ENCODE peak calls at places on chromosomes 16 and 17, in four cellular contexts. F is choroid plexus epithelial cell, W is endothelial cell of umbilical vein, V is neural progenitor cell. J is an unnamed sample.

GRCh38 chr17:44065668-44066203 is 735 bp downstream of the LSM12 start:
- DNase-seq in F (peak), W (peak), V (no peak), J (no peak)

GRCh38 chr17:73874008-73874407 is 229.8 kb upstream of the SDK2 start:
- DNase-seq in F (peak), V (no peak), W (no peak), J (no peak)

GRCh38 chr17:1796800-1797199 is 32.9 kb downstream of the SMYD4 start:
- DNase-seq in V (no peak), F (peak), W (no peak), J (no peak)

GRCh38 chr17:43125967-43126910 is 1.1 kb upstream of the BRCA1 start:
- DNase-seq in V (peak), F (no peak), W (no peak), J (no peak)

GRCh38 chr17:45403906-45404490 is 28.7 kb downstream of the ARHGAP27 start:
- DNase-seq in V (no peak), W (no peak), F (no peak), J (no peak)

GRCh38 chr16:24624102-24624501 is 84.7 kb downstream of the RBBP6 start:
- DNase-seq in V (no peak), F (no peak), W (no peak), J (no peak)

GRCh38 chr17:9028632-9029570 is 7.6 kb downstream of the NTN1 start:
- DNase-seq in F (no peak), V (peak), W (no peak), J (no peak)

GRCh38 chr17:75142236-75142971 is 10.9 kb upstream of the NT5C start:
- DNase-seq in V (no peak), F (no peak), W (no peak), J (no peak)

GRCh38 chr16:53080345-53081031 is 25.7 kb downstream of the CHD9 start:
- DNase-seq in F (peak), W (peak), V (no peak), J (no peak)

GRCh38 chr16:84540194-84540593 is 35.7 kb upstream of the MEAK7 start:
- DNase-seq in V (no peak), F (no peak), W (no peak), J (no peak)

GRCh38 chr17:57408064-57408811 is 151.9 kb downstream of the MSI2 start:
- DNase-seq in F (no peak), W (no peak), V (peak), J (no peak)

GRCh38 chr16:69709456-69710084 is 16.8 kb downstream of the NQO1 start:
- DNase-seq in V (peak), F (peak), W (peak), J (no peak)

GRCh38 chr17:1592751-1593629 is 30.4 kb upstream of the PITPNA start:
- DNase-seq in W (peak), V (no peak), F (peak), J (no peak)

GRCh38 chr17:82228842-82229685 is at the start of gene SLC16A3:
- DNase-seq in W (peak), F (peak), V (peak), J (no peak)

GRCh38 chr16:11774065-11774626 is 22.9 kb downstream of the ZC3H7A start:
- DNase-seq in W (no peak), F (no peak), V (no peak), J (no peak)

GRCh38 chr16:27828671-27829070 is 234.8 kb downstream of the GSG1L start:
- DNase-seq in V (no peak), W (no peak), F (no peak), J (no peak)

GRCh38 chr17:83186226-83186625 is 106.8 kb downstream of the METRNL start:
- DNase-seq in F (no peak), V (peak), W (peak), J (no peak)

GRCh38 chr16:72637306-72637705 is 410.6 kb downstream of the ZFHX3 start:
- DNase-seq in W (peak), V (no peak), F (peak), J (no peak)

GRCh38 chr17:59846391-59847165 is 46.2 kb downstream of the TUBD1 start:
- DNase-seq in F (peak), V (no peak), W (peak), J (no peak)

GRCh38 chr16:16992986-16993783 is 477.6 kb downstream of the XYLT1 start:
- DNase-seq in W (no peak), F (no peak), V (peak), J (no peak)

GRCh38 chr17:62724398-62725146 is 83.5 kb downstream of the MARCHF10 start:
- DNase-seq in F (no peak), W (no peak), V (no peak), J (no peak)

GRCh38 chr17:79933863-79934652 is 94.8 kb upstream of the CBX4 start:
- DNase-seq in V (no peak), W (peak), F (no peak), J (no peak)

GRCh38 chr17:65017375-65017774 is 39.2 kb downstream of the GNA13 start:
- DNase-seq in W (no peak), V (peak), F (no peak), J (no peak)

GRCh38 chr16:22937169-22937568 is 123.2 kb downstream of the HS3ST2 start:
- DNase-seq in V (no peak), W (no peak), F (no peak), J (no peak)

GRCh38 chr17:58352843-58353719 is 1.1 kb upstream of the SUPT4H1 start:
- DNase-seq in F (peak), V (peak), W (peak), J (no peak)

GRCh38 chr16:66502020-66502913 is 47.7 kb downstream of the TK2 start:
- DNase-seq in W (no peak), V (no peak), F (peak), J (peak)

GRCh38 chr16:30979170-30980067 is 5.6 kb upstream of the HSD3B7 start:
- DNase-seq in F (no peak), V (no peak), W (no peak), J (no peak)

GRCh38 chr16:30980068-30980371 is 5.0 kb upstream of the HSD3B7 start:
- DNase-seq in V (no peak), F (no peak), W (no peak), J (no peak)

GRCh38 chr16:30976486-30976885 is 8.5 kb upstream of the HSD3B7 start:
- DNase-seq in W (no peak), F (no peak), V (no peak), J (no peak)

GRCh38 chr16:30980434-30980833 is 4.6 kb upstream of the HSD3B7 start:
- DNase-seq in W (no peak), F (no peak), V (no peak), J (no peak)

GRCh38 chr16:30977502-30977901 is 7.5 kb upstream of the HSD3B7 start:
- DNase-seq in F (no peak), V (peak), W (no peak), J (peak)
- TF ChIP-seq CTCF in F (peak), V (peak), W (peak), J (peak)

DNA sequence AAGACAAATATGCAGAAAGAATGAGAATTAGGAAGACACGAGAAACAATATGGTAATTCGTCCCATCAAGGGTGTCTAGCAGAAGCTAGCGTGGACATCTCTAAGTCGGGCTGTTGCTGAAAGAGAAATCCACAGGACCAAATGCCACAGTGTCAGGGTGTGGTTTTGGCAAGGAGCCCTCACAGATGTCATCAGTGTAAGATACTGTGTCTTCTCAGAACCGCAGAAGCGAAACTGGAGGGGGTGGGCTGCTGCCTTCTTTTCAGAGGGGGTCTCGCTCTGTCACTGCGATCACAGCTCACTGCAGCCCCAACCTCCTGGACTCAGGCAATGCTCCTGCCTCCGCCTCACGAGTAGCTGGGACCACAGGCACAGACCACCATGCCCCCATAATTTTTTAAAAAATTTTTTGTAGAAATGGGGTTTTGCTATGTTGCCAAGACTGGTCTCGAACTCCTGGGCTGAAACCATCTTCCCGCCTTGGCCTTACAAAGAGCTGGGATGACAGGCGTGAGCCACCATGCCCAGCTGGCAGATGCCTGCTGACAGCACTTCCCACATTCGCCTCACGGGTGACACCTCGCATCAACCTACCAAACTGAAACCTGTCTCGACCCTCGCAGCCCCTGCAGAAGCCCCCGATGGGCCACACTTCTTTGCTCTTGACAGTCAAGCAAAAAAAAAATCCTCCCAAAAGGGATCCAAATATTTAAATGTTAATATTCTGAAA is 26.2 kb downstream of the TRAP1 start:
- DNase-seq in V (no peak), F (peak), W (no peak), J (no peak)
- TF ChIP-seq CTCF in V (no peak), F (no peak), W (no peak), J (no peak)

DNA sequence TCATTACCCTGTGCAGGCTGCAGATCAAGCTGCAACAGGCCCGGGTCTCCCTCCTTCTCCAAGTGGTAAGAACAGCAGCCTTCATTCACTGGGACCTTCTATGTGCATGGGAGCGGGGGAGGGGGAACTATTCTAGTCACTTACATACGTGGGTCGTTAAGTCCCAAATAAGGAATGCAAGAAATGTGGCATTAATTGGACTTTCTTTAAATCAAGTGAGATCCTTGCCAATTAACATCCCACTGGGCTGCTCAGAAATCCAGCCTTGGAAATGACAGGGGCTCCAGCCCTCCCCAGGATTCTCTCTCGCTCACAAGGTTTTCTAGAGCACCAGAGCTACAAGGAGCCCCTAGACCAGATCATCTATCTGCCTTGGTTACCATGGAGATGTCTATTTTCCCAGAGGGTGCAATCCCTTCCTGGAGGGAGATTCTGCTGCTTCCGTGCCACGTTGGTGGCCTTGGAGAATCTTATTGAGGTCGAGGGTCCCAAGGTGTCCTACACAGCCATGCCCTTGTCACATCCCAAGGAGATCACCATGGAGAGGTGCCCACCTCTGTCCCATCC is 5.2 kb upstream of the EIF1 start:
- DNase-seq in F (no peak), W (no peak), V (no peak), J (no peak)
- TF ChIP-seq CTCF in F (no peak), W (no peak), V (no peak), J (no peak)

DNA sequence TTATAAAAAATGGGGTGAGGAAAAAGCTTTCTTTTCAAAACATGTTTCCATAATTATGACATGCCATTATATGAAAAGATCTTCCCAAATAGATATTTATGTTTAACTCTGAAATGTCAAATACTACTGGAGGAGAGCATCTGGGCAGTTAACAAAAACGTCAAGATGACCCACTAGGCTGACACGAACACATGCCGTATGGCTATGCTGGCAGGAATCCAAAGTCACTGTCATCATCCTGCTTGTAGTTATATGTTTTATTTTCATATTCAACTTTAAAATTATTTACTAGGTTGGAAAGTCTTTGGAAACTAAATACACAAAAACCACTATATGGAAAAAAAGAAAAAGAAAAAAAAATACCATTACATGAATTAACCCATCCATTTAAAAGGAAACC is 27.3 kb downstream of the ANKFY1 start:
- DNase-seq in F (peak), V (no peak), W (no peak), J (no peak)
- TF ChIP-seq CTCF in F (no peak), V (no peak), W (no peak), J (no peak)

DNA sequence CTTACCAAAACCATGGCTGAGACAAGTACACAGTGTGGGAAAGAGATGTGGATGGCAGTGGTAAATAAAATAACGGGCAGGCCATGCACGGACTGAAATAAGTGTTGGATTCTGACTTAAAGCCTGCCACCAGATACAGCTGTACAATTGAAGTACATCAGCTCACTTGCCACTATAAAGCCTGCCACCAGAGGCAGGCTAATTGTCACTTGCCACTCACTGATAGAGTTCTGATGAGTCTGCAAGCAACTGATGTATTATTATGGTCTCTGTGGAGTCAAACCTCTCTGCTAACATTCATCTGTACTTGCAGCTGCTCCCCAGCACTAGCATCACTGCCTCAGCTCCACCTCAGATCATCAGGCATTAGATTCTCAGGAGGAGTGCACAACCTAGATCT is 93.0 kb downstream of the CYTH1 start:
- DNase-seq in V (no peak), W (no peak), F (no peak), J (no peak)
- TF ChIP-seq CTCF in V (no peak), W (no peak), F (no peak), J (no peak)

DNA sequence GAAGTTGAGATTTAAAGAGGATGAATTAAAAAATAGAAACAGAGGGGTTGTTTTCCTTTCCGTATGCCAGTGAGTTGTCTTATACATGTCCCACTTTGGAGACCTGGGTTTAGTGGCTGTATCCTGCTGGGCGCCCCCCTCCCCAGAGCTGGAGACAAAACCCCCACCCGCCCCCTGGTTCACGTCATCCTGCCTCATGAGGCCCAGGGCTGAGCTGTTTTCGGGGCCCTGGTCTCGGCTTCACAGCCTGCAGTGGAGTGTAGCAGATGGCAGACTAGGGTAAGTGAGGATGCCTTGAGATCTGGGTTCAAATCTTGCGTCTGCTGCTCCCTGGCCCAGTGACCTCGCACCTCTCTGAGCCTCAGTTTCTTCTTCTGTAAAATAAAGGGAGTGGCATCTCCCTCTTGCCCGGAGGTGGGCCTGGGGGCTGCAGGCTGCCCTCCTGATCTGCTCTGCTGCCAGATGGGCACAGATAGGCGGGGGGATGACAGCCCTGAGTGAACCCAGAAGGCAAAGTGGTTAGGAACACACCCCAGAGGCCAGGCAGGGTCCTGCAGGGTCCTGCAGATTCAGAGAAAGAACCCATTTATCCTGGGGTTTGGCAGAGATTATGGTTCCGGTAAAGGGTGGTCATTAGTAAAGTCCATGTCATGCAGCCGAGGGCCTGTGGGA is 45.1 kb downstream of the SOCS3 start:
- DNase-seq in F (no peak), V (no peak), W (no peak), J (no peak)
- TF ChIP-seq CTCF in F (peak), V (peak), W (peak), J (no peak)

GRCh38 chr16:76854234-76854633 is 336.8 kb upstream of the MON1B start:
- DNase-seq in V (no peak), W (no peak), F (no peak), J (no peak)
- TF ChIP-seq CTCF in V (peak), W (no peak), F (no peak), J (no peak)

DNA sequence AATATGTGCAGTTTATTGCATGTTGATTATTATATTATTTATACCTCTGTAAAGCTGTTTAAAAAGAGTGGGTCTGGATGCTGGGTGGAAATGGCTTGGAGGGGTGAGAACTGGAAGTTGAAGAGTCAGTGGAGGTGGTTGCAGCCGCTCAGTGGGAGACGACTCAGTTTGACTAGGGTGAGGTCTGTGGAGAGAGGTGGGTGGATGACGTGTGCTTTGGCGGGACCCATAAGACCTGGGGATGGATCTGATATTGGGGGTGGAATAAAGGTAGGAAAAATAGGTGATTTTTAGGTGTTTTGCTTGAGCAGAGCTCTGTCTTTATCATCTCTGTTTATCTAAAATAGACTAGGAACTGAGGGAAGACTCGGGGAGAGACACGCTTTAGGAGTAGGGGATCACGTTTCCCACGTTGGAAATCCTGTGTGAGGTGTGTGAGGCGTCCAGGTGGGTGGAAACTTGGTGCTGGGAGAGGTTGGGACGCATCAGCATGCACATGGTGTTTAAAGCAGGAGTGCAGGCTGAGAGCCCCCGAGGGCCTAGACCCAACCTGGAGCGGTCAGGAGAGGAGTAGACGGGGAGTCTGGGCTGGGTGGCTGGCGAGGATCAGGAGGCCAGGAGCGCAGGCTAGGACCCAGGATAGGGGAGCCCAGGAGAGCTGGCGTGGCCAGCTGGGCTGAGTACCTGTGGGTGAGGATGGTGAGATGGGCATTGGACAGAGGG is 17.2 kb downstream of the NT5M start:
- DNase-seq in F (no peak), V (no peak), W (no peak), J (no peak)
- TF ChIP-seq CTCF in F (no peak), V (no peak), W (no peak), J (no peak)

J was measured in glutamatergic neuron.